ENCODE peak calls at places on chromosomes 5 and 9, in ten cellular contexts. M is Peyer's patch, R is heart left ventricle, L is upper lobe of right lung, B is tibial artery, F is HCT116, U is body of pancreas, N is ovary, O is prostate gland, K is mucosa of descending colon. T is an unnamed sample. For H3K9me3 and H3K36me3, the result is how much of the 10 kb centered on the place peaks cover.

GRCh38 chr5:1118231-1118698 is 6.4 kb upstream of the SLC12A7 start:
- DNase-seq in M (no peak), R (no peak), L (no peak), B (no peak), F (no peak), U (peak), N (peak), O (no peak), K (no peak), T (no peak)

GRCh38 chr9:93471135-93471534 is 17.8 kb upstream of the FAM120AOS start:
- DNase-seq in M (no peak), R (no peak), L (no peak), B (no peak), F (no peak), U (no peak), N (no peak), O (no peak), K (no peak), T (no peak)

GRCh38 chr9:70574222-70574837 is 159.9 kb upstream of the KLF9 start:
- DNase-seq in M (no peak), R (no peak), L (no peak), B (peak), F (no peak), U (peak), N (no peak), O (no peak), K (no peak), T (peak)

GRCh38 chr5:173468821-173469251 is 140.6 kb upstream of the STC2 start:
- DNase-seq in M (no peak), R (no peak), L (no peak), B (no peak), F (no peak), U (no peak), N (no peak), O (no peak), K (no peak), T (no peak)

GRCh38 chr9:116549061-116549664 is 137.9 kb upstream of the TRIM32 start:
- DNase-seq in M (peak), R (peak), L (peak), B (peak), F (peak), U (peak), N (peak), O (no peak), K (peak), T (no peak)

GRCh38 chr5:121628783-121629182 is 222.9 kb upstream of the FTMT start:
- DNase-seq in M (no peak), R (no peak), L (no peak), B (no peak), F (no peak), U (no peak), N (no peak), O (no peak), K (no peak), T (no peak)

GRCh38 chr9:110142868-110143866 is 64.8 kb downstream of the C9orf152 start:
- DNase-seq in M (no peak), R (no peak), L (no peak), B (no peak), F (no peak), U (no peak), N (no peak), O (no peak), K (no peak), T (peak)

GRCh38 chr9:106772523-106773290 is 90.3 kb upstream of the ZNF462 start:
- DNase-seq in M (no peak), R (no peak), L (no peak), B (no peak), F (no peak), U (no peak), N (no peak), O (no peak), K (no peak), T (no peak)

GRCh38 chr5:141261238-141261546 is 16.0 kb downstream of the PCDHB15 start:
- DNase-seq in M (no peak), R (no peak), L (no peak), B (no peak), F (no peak), U (no peak), N (no peak), O (no peak), K (no peak), T (no peak)
- H3K9me3 ChIP-seq in M (under half), R (half or more), L (half or more), B (under half), F (under half), U (under half), N (under half), O (under half), K (half or more), T (half or more)

GRCh38 chr5:67141644-67142043 is 55.0 kb downstream of the CD180 start:
- DNase-seq in M (no peak), R (no peak), L (no peak), B (no peak), F (no peak), U (no peak), N (no peak), O (no peak), K (no peak), T (no peak)

GRCh38 chr5:67140413-67140812 is 56.2 kb downstream of the CD180 start:
- DNase-seq in M (no peak), R (no peak), L (no peak), B (no peak), F (no peak), U (no peak), N (no peak), O (no peak), K (no peak), T (no peak)

GRCh38 chr5:67143549-67143948 is 53.0 kb downstream of the CD180 start:
- DNase-seq in M (no peak), R (no peak), L (no peak), B (no peak), F (no peak), U (no peak), N (no peak), O (no peak), K (no peak), T (no peak)

GRCh38 chr5:67144183-67144639 is 52.4 kb downstream of the CD180 start:
- DNase-seq in M (no peak), R (no peak), L (no peak), B (no peak), F (no peak), U (no peak), N (no peak), O (no peak), K (no peak), T (no peak)

GRCh38 chr5:67142816-67143215 is 53.8 kb downstream of the CD180 start:
- DNase-seq in M (no peak), R (no peak), L (no peak), B (no peak), F (no peak), U (no peak), N (no peak), O (no peak), K (no peak), T (no peak)
- TF ChIP-seq CTCF in M (no peak), R (no peak), L (no peak), B (no peak), F (no peak), U (no peak), N (no peak), O (no peak), K (no peak), T (no peak)

GRCh38 chr9:129514891-129515290 is 106.0 kb downstream of the C9orf50 start:
- DNase-seq in M (no peak), R (no peak), L (no peak), B (no peak), F (no peak), U (no peak), N (no peak), O (no peak), K (no peak), T (no peak)
- H3K36me3 ChIP-seq in M (under half), R (under half), L (under half), B (under half), F (under half), U (under half), N (under half), O (under half), K (under half), T (under half)

GRCh38 chr5:12367973-12368372 is 463.7 kb upstream of the CTNND2 start:
- DNase-seq in M (no peak), R (no peak), L (no peak), B (no peak), F (no peak), U (no peak), N (no peak), O (no peak), K (no peak), T (no peak)
- H3K9me3 ChIP-seq in M (under half), R (under half), L (under half), B (under half), F (under half), U (under half), N (under half), O (under half), K (under half), T (under half)

T was measured in endodermal cell.